ENCODE peak calls at places on chromosomes 3 and 15, in six cellular contexts. B is GM12878, R is GM12891, K is HepG2, Z is K562, Q is H1. T is an unnamed sample.

GRCh38 chr3:187618732-187619131 is 51.5 kb downstream of the SST start:
- DNase-seq in Q (peak), R (no peak), B (no peak), Z (no peak), K (no peak), T (no peak)

GRCh38 chr15:88810449-88810848 is 7.2 kb downstream of the ACAN start:
- DNase-seq in R (no peak), Q (no peak), B (no peak), Z (no peak), K (no peak), T (no peak)

GRCh38 chr15:64144565-64145281 is 6.8 kb upstream of the SNX22 start:
- DNase-seq in B (peak), R (peak), K (no peak), Z (no peak), Q (no peak), T (peak)

GRCh38 chr15:44735482-44736260 is 657 bp upstream of the TRIM69 start:
- DNase-seq in R (no peak), K (no peak), B (no peak), Z (peak), Q (no peak), T (no peak)

GRCh38 chr15:73686781-73687256 is 2.6 kb downstream of the CD276 start:
- DNase-seq in B (no peak), Q (no peak), Z (no peak), K (no peak), R (no peak), T (no peak)

GRCh38 chr15:27183182-27183581 is 212.2 kb downstream of the GABRG3 start:
- DNase-seq in B (no peak), K (no peak), R (no peak), Z (no peak), Q (no peak), T (no peak)

GRCh38 chr15:80662129-80662528 is 33.0 kb upstream of the ABHD17C start:
- DNase-seq in K (no peak), Z (no peak), B (no peak), R (no peak), Q (no peak), T (no peak)

GRCh38 chr3:27281671-27282150 is 87.5 kb downstream of the NEK10 start:
- DNase-seq in Q (no peak), Z (no peak), B (no peak), K (peak), R (no peak), T (no peak)

GRCh38 chr3:127483005-127483641 is 107.4 kb downstream of the TPRA1 start:
- DNase-seq in Q (peak), R (no peak), B (no peak), K (no peak), Z (no peak), T (no peak)
- TF ChIP-seq TAF1 in Q (no peak), R (no peak), B (no peak), K (no peak), Z (no peak), T (no peak)

GRCh38 chr3:149247025-149247710 is 25.5 kb upstream of the CP start:
- DNase-seq in Z (no peak), R (no peak), Q (no peak), B (no peak), K (no peak), T (no peak)
- TF ChIP-seq POLR2AphosphoS5 in Z (no peak), R (no peak), Q (no peak), B (no peak), K (no peak), T (no peak)

DNA sequence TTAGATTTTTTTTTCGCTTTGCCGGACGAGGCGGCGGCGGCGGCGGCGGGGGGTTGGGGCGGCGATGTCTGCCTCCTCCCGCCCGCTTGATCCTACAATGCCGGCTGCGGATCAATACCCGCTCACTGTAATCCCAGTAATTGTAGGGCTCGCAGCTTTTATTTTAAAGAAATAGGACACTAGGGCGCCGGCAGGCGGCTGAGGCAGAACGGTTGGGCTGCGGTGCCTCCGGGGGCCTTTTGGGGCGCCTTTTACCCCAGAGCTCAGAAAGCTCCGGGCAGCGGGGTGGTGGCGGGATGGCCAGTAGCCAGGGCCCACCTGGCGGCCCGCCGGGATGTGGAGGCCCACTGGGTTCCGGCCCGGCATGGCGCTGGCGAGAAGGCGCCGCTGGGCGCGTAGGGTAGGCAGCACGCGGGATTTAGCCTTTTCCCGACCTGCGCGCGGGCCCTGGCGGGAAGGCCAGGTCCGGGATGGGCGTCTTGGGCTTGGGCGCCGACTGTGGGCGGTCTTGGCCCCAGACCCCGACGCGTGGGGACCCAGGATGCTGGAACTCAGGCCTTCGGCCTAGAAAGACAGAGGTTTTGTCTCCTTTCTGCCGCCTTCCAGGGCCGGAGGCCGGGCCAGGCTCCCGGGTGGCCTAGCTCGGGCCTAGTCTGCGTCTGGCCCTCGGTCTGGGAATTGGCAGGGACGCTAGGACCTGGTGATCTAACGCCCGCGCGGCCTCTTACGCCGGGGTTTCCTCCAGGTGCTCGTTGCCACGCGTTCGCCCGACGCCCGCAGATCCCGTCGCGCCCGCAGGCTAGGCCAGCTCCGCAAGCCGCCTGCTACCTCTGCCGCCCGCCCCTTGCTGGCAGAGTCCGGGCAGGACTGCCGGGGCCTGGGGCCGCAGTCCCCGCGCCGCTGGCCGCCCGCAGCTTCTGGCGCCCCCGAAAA is 15.5 kb upstream of the ONECUT1 start:
- DNase-seq in B (no peak), K (no peak), Z (no peak), R (no peak), Q (peak), T (no peak)
- TF ChIP-seq POLR2A in B (no peak), K (no peak), Z (no peak), R (no peak), Q (peak), T (no peak)

GRCh38 chr3:36451816-36452215 is 71.5 kb downstream of the STAC start:
- DNase-seq in K (no peak), Z (no peak), Q (no peak), R (no peak), B (no peak), T (no peak)
- TF ChIP-seq TAF1 in K (no peak), Z (no peak), Q (no peak), R (no peak), B (no peak), T (no peak)

DNA sequence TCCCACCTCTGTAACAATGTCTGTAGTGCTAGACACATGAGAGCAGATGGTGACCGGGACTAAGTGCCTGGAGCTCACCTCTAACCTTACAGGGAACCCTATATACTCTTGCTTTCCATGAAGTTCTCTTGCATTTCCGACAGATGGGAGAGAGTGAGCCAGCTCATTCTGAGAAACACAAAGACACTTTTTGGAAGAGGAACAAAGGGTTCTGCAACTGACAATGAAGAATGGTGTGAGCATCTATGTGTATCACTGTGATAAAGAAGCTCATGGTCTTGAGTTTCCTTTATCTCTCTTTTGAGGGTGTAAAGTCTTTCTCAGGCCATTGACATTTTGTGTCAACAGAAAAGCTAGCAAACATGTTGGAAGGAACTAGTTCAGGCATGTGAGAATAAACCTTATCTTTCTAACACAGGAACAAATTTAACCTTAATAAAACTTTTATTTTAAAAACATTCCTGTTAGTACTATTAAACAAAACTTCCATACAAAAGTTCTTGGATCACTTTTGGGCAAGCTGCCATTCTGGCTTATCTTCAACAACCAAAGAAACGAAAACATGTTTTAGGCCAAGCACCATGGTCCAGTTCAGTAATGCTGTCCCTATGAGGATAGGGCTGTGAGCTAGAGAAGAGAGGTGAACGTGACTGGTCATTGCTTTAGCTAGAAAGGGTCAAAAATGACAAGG is 142.7 kb downstream of the THRB start:
- DNase-seq in B (no peak), R (no peak), K (no peak), Z (peak), Q (no peak), T (no peak)
- TF ChIP-seq POLR2AphosphoS5 in B (no peak), R (no peak), K (no peak), Z (peak), Q (no peak), T (no peak)

GRCh38 chr3:157251685-157252084 is 91.7 kb upstream of the CCNL1 start:
- DNase-seq in K (no peak), Q (no peak), Z (no peak), B (no peak), R (no peak), T (no peak)

GRCh38 chr3:157242836-157243235 is 82.9 kb upstream of the CCNL1 start:
- DNase-seq in R (no peak), Q (no peak), Z (no peak), K (no peak), B (no peak), T (no peak)

GRCh38 chr3:157247391-157247790 is 87.4 kb upstream of the CCNL1 start:
- DNase-seq in B (no peak), K (no peak), R (no peak), Q (no peak), Z (no peak), T (no peak)

GRCh38 chr3:157248590-157249425 is 88.9 kb upstream of the CCNL1 start:
- DNase-seq in R (no peak), B (no peak), Q (no peak), K (peak), Z (no peak), T (no peak)
- TF ChIP-seq POLR2A in R (no peak), B (no peak), Q (no peak), K (no peak), Z (no peak), T (no peak)

DNA sequence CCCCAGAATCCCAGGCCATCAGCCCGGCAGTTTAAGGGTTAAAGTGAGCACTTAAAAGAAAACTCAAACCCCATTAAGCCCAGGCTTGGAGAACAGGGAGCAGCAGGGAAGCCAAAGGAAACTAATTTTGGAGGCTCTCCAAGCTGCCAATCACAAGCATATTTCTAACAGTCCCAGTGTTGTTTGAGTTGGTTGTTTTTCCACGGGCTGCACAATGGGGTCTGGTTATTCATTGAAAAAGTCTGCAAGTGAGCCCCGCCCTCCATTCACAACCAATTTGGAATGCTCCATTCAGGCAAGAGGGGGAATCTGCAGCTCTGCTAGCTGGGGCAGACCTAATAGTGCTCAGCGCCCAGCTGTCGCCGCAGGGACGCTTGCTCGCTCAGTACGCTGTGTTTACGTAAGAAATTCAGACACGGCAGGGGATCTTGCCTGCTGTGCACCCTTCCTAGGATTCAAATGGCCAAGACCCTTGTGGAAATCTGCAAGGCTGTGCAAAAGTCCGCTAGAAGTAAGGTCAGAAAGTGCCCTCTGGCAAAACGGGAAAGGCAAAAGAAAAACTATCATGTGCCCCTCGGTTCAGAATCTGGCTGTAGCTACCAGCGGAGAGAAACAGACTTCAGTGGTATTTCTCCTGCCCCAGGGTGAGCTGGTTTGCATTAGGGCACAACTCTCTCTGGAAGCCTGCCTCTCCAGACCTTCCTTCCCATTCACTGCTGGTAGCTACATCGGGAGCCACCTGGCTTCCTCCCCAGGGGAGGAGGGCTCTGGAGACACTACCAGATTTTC is 11.0 kb downstream of the ETV5 start:
- DNase-seq in Z (peak), R (no peak), K (peak), Q (peak), B (no peak), T (no peak)
- TF ChIP-seq TAF1 in Z (no peak), R (no peak), K (peak), Q (no peak), B (no peak), T (no peak)

GRCh38 chr15:75599396-75599795 is 20.3 kb upstream of the PTPN9 start:
- DNase-seq in Z (no peak), B (no peak), R (no peak), Q (no peak), K (no peak), T (no peak)

GRCh38 chr15:75598361-75598760 is 19.2 kb upstream of the PTPN9 start:
- DNase-seq in R (no peak), Z (no peak), B (no peak), Q (no peak), K (no peak), T (no peak)

GRCh38 chr15:75594276-75594675 is 15.2 kb upstream of the PTPN9 start:
- DNase-seq in K (no peak), Z (no peak), B (no peak), Q (no peak), R (no peak), T (no peak)

GRCh38 chr15:75596703-75597345 is 17.7 kb upstream of the PTPN9 start:
- DNase-seq in Z (no peak), Q (no peak), B (no peak), K (no peak), R (no peak), T (no peak)

DNA sequence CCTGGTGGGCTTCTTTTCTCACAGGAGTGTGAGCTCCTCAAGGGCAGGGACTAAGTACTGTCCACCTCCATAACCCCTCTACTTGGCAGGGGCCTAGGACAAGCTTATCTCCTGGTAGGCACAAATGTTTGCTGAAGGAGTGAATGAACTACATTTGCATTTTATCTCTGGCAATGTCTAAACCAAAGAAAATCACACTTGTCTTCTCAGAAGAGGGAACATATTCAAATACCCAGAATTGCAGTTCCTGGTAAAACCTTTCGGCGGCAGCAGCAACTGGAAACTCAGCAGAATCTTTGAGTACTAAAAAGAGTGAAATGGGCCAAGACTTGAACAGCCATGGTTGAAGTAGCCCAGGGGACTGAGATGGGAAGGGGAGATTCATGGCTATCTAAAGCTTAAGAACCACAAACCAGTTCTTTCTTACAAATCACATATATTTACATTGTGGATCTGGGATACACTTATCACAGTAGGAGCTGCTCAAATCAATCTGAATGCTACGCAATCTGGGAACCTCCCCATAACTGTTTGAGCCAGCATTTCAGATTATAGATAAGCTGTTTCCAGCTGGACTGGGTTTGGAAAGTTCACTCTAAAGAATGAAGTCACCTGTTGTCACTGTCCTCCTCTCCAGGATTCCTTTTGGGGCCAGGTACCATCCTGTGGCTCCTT is 18.7 kb upstream of the PTPN9 start:
- DNase-seq in K (no peak), B (no peak), R (no peak), Z (no peak), Q (no peak), T (no peak)
- TF ChIP-seq POLR2AphosphoS5 in K (no peak), B (no peak), R (no peak), Z (no peak), Q (no peak), T (no peak)

DNA sequence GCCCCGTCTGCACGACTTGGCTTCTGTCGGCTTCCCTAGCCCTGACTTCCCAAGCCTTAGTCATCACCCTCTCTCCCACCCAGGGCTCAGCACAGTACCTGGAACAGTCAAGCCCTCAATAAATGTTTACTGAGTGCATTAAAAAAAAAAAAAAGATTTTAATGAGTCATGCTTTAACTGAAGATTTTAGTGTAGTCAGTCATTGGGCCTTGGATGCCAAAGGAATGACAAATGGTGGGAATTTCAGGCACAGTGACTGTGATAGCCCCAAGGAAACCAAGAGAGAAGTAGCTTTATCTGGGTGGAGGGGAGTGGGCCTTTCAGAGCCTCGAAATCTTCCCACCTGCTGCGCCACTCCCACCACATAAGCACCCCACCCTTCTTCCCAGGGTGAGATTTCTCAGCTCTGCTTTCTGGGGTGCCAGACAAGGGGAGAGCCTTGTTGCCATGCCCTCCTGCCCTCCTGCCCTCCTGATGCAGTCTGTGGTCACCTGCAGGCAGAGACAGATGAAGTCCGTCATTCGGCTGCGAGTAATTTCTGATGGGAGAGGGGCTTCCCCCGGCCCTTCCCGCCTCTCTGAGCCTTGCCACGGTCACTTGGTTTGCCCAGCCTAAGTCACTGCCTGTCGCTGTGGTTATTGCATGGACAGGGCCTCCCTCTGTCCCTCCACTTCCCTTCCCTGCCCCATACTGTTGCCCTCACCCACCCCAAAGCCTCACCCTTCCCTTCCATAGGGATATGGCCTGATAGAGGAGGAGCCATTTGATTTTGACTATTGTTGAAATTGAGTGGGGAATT is 41.8 kb downstream of the SMAD3 start:
- DNase-seq in R (no peak), Z (peak), Q (no peak), B (no peak), K (peak), T (no peak)
- TF ChIP-seq POLR2A in R (no peak), Z (no peak), Q (no peak), B (peak), K (no peak), T (no peak)

GRCh38 chr3:158465074-158465473 is 105.9 kb upstream of the MLF1 start:
- DNase-seq in R (no peak), Z (no peak), B (peak), K (no peak), Q (no peak), T (no peak)
- TF ChIP-seq TAF1 in R (no peak), Z (no peak), B (no peak), K (no peak), Q (no peak), T (no peak)

T was measured in GM12892.